ENCODE peak calls at places on chromosomes 11 and 22, in four cellular contexts. G is hepatocyte, W is cardiac muscle cell, B is lung. K is an unnamed sample.

GRCh38 chr11:7672960-7673723 is at the start of gene CYB5R2:
- DNase-seq in G (peak), B (peak), W (peak), K (peak)

GRCh38 chr11:96222102-96222501 is 120.9 kb downstream of the MAML2 start:
- DNase-seq in G (no peak), W (no peak), B (no peak), K (no peak)

GRCh38 chr22:28817919-28818859 is 17.8 kb upstream of the XBP1 start:
- DNase-seq in W (peak), B (peak), G (peak), K (no peak)

GRCh38 chr11:68041617-68042218 is 2.9 kb downstream of the TCIRG1 start:
- DNase-seq in W (no peak), B (no peak), G (no peak), K (no peak)

GRCh38 chr22:27028093-27028492 is 370.7 kb downstream of the MIAT start:
- DNase-seq in W (no peak), B (no peak), G (no peak), K (no peak)

GRCh38 chr11:128941573-128942271 is 949 bp downstream of the TP53AIP1 start:
- DNase-seq in W (no peak), B (no peak), G (no peak), K (no peak)

GRCh38 chr22:29055192-29055830 is 6.3 kb downstream of the C22orf31 start:
- DNase-seq in G (no peak), W (no peak), B (no peak), K (no peak)

GRCh38 chr22:35140879-35141745 is 75.2 kb downstream of the ISX start:
- DNase-seq in W (peak), B (no peak), G (peak), K (no peak)

GRCh38 chr11:27646051-27646818 is 54.0 kb downstream of the BDNF start:
- DNase-seq in G (no peak), W (no peak), B (no peak), K (no peak)

GRCh38 chr11:69035959-69036340 is 12.8 kb upstream of the TPCN2 start:
- DNase-seq in W (no peak), B (no peak), G (no peak), K (no peak)

GRCh38 chr11:43376594-43376993 is 17.9 kb downstream of the TTC17 start:
- DNase-seq in W (no peak), G (peak), B (no peak), K (no peak)

GRCh38 chr11:17735823-17736772 is 1.5 kb downstream of the KCNC1 start:
- DNase-seq in W (no peak), G (no peak), B (no peak), K (no peak)

GRCh38 chr22:37906364-37907008 is 389 bp downstream of the MICALL1 start:
- DNase-seq in G (no peak), B (no peak), W (peak), K (no peak)

GRCh38 chr11:103648670-103649400 is 387.6 kb upstream of the DDI1 start:
- DNase-seq in G (no peak), W (no peak), B (no peak), K (no peak)

DNA sequence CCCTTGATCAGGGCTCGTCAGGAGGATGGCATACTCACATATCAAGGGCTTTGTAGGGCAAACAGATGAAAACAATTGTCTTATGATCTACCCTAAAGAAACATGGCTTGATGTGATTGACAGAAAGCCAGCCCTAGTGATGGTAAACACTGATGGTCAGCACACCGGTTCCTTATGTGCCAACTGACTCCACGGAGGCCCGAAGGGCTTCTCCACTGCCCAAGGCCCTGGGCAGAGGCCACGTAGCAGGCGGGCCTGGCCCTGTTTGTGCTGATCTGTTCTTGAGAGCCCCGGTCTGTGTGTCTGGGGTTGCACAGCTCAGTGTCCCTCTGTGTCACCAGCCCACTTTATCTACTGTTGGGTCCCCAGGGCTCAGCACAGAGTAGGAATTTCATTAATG is 115.2 kb downstream of the GRIK4 start:
- DNase-seq in W (no peak), B (no peak), G (no peak), K (no peak)
- H3K27ac ChIP-seq in W (no peak), B (no peak), G (no peak), K (no peak)

GRCh38 chr11:110362916-110363574 is 66.6 kb upstream of the RDX start:
- DNase-seq in B (no peak), G (peak), W (peak), K (no peak)

GRCh38 chr11:110373061-110373702 is 56.6 kb upstream of the FDX1 start:
- DNase-seq in W (no peak), G (peak), B (no peak), K (no peak)

GRCh38 chr11:110366234-110366633 is 63.5 kb upstream of the FDX1 start:
- DNase-seq in B (peak), G (peak), W (peak), K (no peak)

GRCh38 chr11:110367571-110367970 is 62.2 kb upstream of the FDX1 start:
- DNase-seq in B (no peak), W (no peak), G (no peak), K (no peak)
- TF ChIP-seq CTCF in B (no peak), W (peak), G (peak), K (no peak)

GRCh38 chr11:61509058-61510029 is 795 bp downstream of the LRRC10B start:
- DNase-seq in B (peak), W (peak), G (peak), K (no peak)
- H3K4me3 ChIP-seq in B (peak), W (peak), G (no peak), K (peak)

GRCh38 chr22:23047742-23048141 is 22.6 kb upstream of the GNAZ start:
- DNase-seq in B (no peak), G (no peak), W (no peak), K (no peak)

GRCh38 chr22:23045461-23045860 is 24.9 kb upstream of the GNAZ start:
- DNase-seq in W (no peak), B (no peak), G (no peak), K (no peak)

GRCh38 chr22:23042179-23042578 is 28.1 kb upstream of the GNAZ start:
- DNase-seq in G (no peak), B (no peak), W (no peak), K (no peak)

GRCh38 chr22:23047265-23047664 is 23.1 kb upstream of the GNAZ start:
- DNase-seq in W (no peak), G (no peak), B (no peak), K (no peak)

DNA sequence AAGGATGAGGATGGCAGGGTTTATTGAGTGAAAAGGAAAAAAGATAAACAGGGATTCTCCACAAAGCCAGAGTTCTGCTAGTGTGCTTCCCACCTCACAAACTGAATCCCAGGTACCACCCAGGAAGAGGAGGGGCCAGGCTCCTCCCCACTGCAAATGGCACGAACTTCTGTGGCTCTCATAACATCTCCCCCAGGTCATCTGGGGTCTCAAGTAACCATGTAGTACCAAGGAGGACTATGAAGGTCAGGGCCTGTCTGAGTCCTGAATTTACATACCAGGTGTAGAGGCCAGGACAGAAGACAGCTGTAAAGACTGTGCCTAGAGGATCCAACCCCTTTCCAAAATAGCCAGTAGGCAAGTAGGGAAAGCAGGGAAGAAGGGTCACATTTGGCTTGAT is 25.7 kb upstream of the GNAZ start:
- DNase-seq in G (no peak), W (no peak), B (no peak), K (no peak)
- H3K27ac ChIP-seq in G (no peak), W (no peak), B (no peak), K (no peak)